ENCODE peak calls at places on chromosomes 2 and 18, in nine cellular contexts. E is GM12878, Q is ovary, Y is tibial nerve, D is sigmoid colon, S is transverse colon, O is H1, F is esophagus muscularis mucosa, H is A549. U is an unnamed sample.

GRCh38 chr18:9835112-9835755 is 50.5 kb upstream of the TXNDC2 start:
- DNase-seq in F (no peak), E (no peak), Y (no peak), O (no peak), Q (no peak), S (no peak), D (no peak), H (no peak), U (no peak)

GRCh38 chr2:157849591-157849990 is 26.5 kb downstream of the ACVR1 start:
- DNase-seq in Y (no peak), D (no peak), F (no peak), H (peak; percentile 18), S (no peak), Q (no peak), E (no peak), O (no peak), U (no peak)

GRCh38 chr2:39289609-39290008 is 45.8 kb upstream of the CDKL4 start:
- DNase-seq in D (no peak), S (no peak), O (no peak), Q (no peak), E (no peak), F (no peak), H (no peak), Y (no peak), U (no peak)

GRCh38 chr18:6660334-6660733 is 69.2 kb upstream of the ARHGAP28 start:
- DNase-seq in O (no peak), S (no peak), Q (no peak), F (no peak), D (no peak), E (no peak), H (no peak), Y (peak; percentile 17), U (no peak)

GRCh38 chr2:36553690-36554089 is 44.3 kb downstream of the FEZ2 start:
- DNase-seq in F (no peak), O (no peak), Y (no peak), D (no peak), H (no peak), E (no peak), Q (no peak), S (no peak), U (no peak)

GRCh38 chr18:66432636-66433035 is 171.3 kb downstream of the CDH19 start:
- DNase-seq in F (no peak), Y (no peak), E (no peak), D (no peak), H (no peak), S (no peak), O (no peak), Q (no peak), U (no peak)

GRCh38 chr2:56287974-56288373 is 104.2 kb downstream of the CCDC85A start:
- DNase-seq in S (no peak), Q (no peak), F (no peak), D (no peak), O (no peak), Y (no peak), H (no peak), E (no peak), U (no peak)

GRCh38 chr2:127029652-127030051 is 77.3 kb downstream of the BIN1 start:
- DNase-seq in Y (no peak), Q (no peak), D (no peak), F (peak; percentile 31), E (no peak), S (no peak), O (no peak), H (no peak), U (no peak)

GRCh38 chr2:152718909-152719645 is 657 bp downstream of the ARL6IP6 start:
- DNase-seq in Y (peak; percentile 5), Q (no peak), E (peak; percentile 37), O (no peak), D (peak; percentile 65), H (peak; percentile 78), F (no peak), S (peak; percentile 81), U (no peak)

GRCh38 chr2:208163489-208163888 is at the start of gene CRYGA:
- DNase-seq in Q (no peak), S (no peak), H (no peak), F (no peak), Y (no peak), O (no peak), D (no peak), E (no peak), U (no peak)

GRCh38 chr2:173075781-173076556 is at the start of gene MAP3K20:
- DNase-seq in S (peak; percentile 70), H (peak; percentile 77), Y (peak; percentile 63), E (peak; percentile 9), O (peak; percentile 77), Q (peak; percentile 86), D (peak; percentile 92), F (no peak), U (peak; percentile 92)

GRCh38 chr2:27249891-27250651 is 12.8 kb downstream of the SLC30A3 start:
- DNase-seq in F (no peak), Y (no peak), D (no peak), O (peak; percentile 93), E (no peak), H (peak; percentile 65), S (peak; percentile 58), Q (no peak), U (no peak)

GRCh38 chr2:67997528-67998267 is 65.1 kb downstream of the C1D start:
- DNase-seq in E (no peak), O (no peak), Q (no peak), H (no peak), Y (no peak), S (no peak), F (no peak), D (no peak), U (no peak)
- H3K4me1 ChIP-seq in E (no peaks in the 10 kb centered on the region), O (no peaks in the 10 kb centered on the region), Q (no peaks in the 10 kb centered on the region), H (no peaks in the 10 kb centered on the region), Y (no peaks in the 10 kb centered on the region), S (no peaks in the 10 kb centered on the region), F (peaks cover 11% of the 10 kb centered on the region), D (no peaks in the 10 kb centered on the region), U (peaks cover 7% of the 10 kb centered on the region)

GRCh38 chr2:224178085-224178484 is 139.0 kb upstream of the SERPINE2 start:
- DNase-seq in F (no peak), E (no peak), S (no peak), Q (peak; percentile 35), H (no peak), Y (no peak), D (no peak), O (no peak), U (no peak)

GRCh38 chr2:224175538-224175937 is 136.5 kb upstream of the SERPINE2 start:
- DNase-seq in D (no peak), S (no peak), E (no peak), H (no peak), Y (no peak), F (no peak), O (no peak), Q (no peak), U (no peak)

GRCh38 chr2:224173210-224173609 is 134.1 kb upstream of the SERPINE2 start:
- DNase-seq in F (no peak), E (no peak), H (no peak), Q (no peak), D (no peak), S (no peak), Y (no peak), O (no peak), U (no peak)

GRCh38 chr2:224173882-224174415 is 134.9 kb upstream of the SERPINE2 start:
- DNase-seq in Q (no peak), S (no peak), E (no peak), D (no peak), H (no peak), F (no peak), Y (no peak), O (no peak), U (no peak)

GRCh38 chr2:224175010-224175409 is 135.9 kb upstream of the SERPINE2 start:
- DNase-seq in D (no peak), Y (no peak), S (no peak), F (no peak), O (no peak), E (no peak), H (no peak), Q (no peak), U (no peak)
- TF ChIP-seq EP300 in D (no peak), Y (no peak), S (no peak), F (no peak), O (no peak), E (no peak), H (no peak), Q (no peak), U (no peak)

GRCh38 chr2:44679584-44679983 is 261.9 kb upstream of the SIX3 start:
- DNase-seq in S (no peak), Y (no peak), O (no peak), F (no peak), Q (no peak), E (no peak), D (no peak), H (no peak), U (no peak)

GRCh38 chr2:44680424-44680971 is 261.0 kb upstream of the SIX3 start:
- DNase-seq in F (no peak), Y (no peak), Q (no peak), O (no peak), H (no peak), S (no peak), D (no peak), E (no peak), U (no peak)

GRCh38 chr2:44680983-44681481 is 260.5 kb upstream of the SIX3 start:
- DNase-seq in D (no peak), S (no peak), O (no peak), H (no peak), E (no peak), Y (no peak), Q (no peak), F (no peak), U (no peak)

GRCh38 chr2:44684559-44684958 is 256.9 kb upstream of the SIX3 start:
- DNase-seq in Q (no peak), Y (no peak), E (no peak), F (no peak), D (no peak), O (no peak), S (no peak), H (no peak), U (no peak)

DNA sequence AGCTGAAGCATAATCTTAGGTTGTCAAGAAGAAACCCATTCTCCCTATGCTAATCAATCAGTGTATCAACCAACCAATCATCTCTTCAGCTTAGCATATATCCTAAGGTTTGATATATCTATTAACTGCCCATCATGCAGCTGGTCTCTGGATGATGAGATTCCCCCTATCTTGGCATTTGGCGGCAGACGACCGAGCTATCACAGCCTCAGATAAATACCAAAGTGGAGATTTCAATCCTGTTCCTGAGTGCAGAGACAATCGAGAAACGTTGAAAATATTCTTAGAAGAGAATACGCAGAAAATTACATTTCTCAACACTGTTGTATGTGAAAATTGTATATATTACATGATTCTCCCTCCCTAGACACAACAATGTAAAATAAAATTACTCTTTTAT is 259.0 kb upstream of the SIX3 start:
- DNase-seq in H (no peak), E (no peak), S (no peak), Y (no peak), O (no peak), Q (no peak), F (no peak), D (no peak), U (no peak)
- H3K4me1 ChIP-seq in H (no peaks in the 10 kb centered on the region), E (no peaks in the 10 kb centered on the region), S (no peaks in the 10 kb centered on the region), Y (no peaks in the 10 kb centered on the region), O (no peaks in the 10 kb centered on the region), Q (no peaks in the 10 kb centered on the region), F (peaks cover 6% of the 10 kb centered on the region), D (no peaks in the 10 kb centered on the region), U (no peaks in the 10 kb centered on the region)

DNA sequence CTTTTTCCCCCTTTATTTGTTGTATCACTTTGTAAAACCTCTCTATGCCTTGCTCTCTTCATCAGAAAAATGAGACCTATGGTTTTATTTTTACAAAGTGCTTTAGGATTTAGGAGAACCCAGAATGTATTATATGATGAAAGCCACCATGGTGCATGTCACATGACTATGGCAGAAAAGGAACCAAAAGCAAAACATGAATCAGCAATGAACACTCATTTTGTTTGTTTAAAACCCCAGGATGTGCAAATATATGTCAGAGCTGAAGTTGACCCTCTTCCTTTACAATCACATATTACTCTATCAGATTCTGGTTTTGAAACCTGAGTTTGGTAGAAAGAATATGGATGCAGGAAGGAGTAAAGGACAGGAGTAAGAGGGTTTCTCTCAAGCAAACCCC is 70.0 kb downstream of the FIGN start:
- DNase-seq in O (no peak), S (no peak), E (no peak), F (no peak), D (no peak), H (peak; percentile 56), Y (no peak), Q (no peak), U (no peak)
- TF ChIP-seq EP300 in O (no peak), S (no peak), E (no peak), F (no peak), D (no peak), H (no peak), Y (no peak), Q (no peak), U (no peak)

U was measured in suprapubic skin.